ENCODE peak calls at places on chromosomes 11 and 22, in six cellular contexts. X is H1, B is H9, H is mesenchymal stem cell, E is neuronal stem cell, Y is trophoblast cell. U is an unnamed sample.

GRCh38 chr11:131025020-131025419 is 108.7 kb upstream of the SNX19 start:
- DNase-seq in E (peak), Y (peak), X (no peak), H (peak), B (peak), U (peak)

GRCh38 chr22:19085233-19086043 is 36.8 kb downstream of the DGCR2 start:
- DNase-seq in X (no peak), B (no peak), H (peak), Y (peak), E (no peak), U (peak)

GRCh38 chr22:24453853-24454252 is 26.5 kb downstream of the ADORA2A start:
- DNase-seq in Y (no peak), E (no peak), X (no peak), H (no peak), B (no peak), U (no peak)

GRCh38 chr11:73335204-73335923 is 27.3 kb downstream of the ARHGEF17 start:
- DNase-seq in E (peak), X (peak), H (peak), B (peak), Y (peak), U (peak)

GRCh38 chr22:27752141-27752540 is 49.4 kb downstream of the MN1 start:
- DNase-seq in B (no peak), H (no peak), Y (no peak), X (no peak), E (no peak), U (no peak)

GRCh38 chr22:46521994-46522393 is 15.4 kb downstream of the CELSR1 start:
- DNase-seq in B (no peak), E (no peak), Y (no peak), H (no peak), X (no peak), U (no peak)

GRCh38 chr22:33648478-33648877 is 271.8 kb downstream of the LARGE1 start:
- DNase-seq in E (no peak), Y (no peak), X (no peak), H (no peak), B (no peak), U (no peak)

GRCh38 chr11:72736452-72737069 is 15.6 kb downstream of the ARAP1 start:
- DNase-seq in H (peak), X (no peak), Y (peak), B (no peak), E (no peak), U (peak)

GRCh38 chr11:128828350-128828749 is 38.7 kb downstream of the KCNJ1 start:
- DNase-seq in H (no peak), Y (no peak), B (no peak), E (no peak), X (no peak), U (peak)

GRCh38 chr22:49587987-49588386 is 239.7 kb downstream of the BRD1 start:
- DNase-seq in X (no peak), B (no peak), H (no peak), Y (no peak), E (no peak), U (no peak)

GRCh38 chr11:47946682-47947575 is 33.4 kb upstream of the PTPRJ start:
- DNase-seq in E (no peak), B (peak), Y (peak), X (no peak), H (peak), U (peak)

GRCh38 chr11:75497788-75498404 is 27.8 kb downstream of the GDPD5 start:
- DNase-seq in Y (peak), E (no peak), H (no peak), B (no peak), X (no peak), U (no peak)

GRCh38 chr11:61838921-61839320 is 10.8 kb downstream of the FADS2 start:
- DNase-seq in Y (no peak), X (no peak), H (no peak), E (no peak), B (no peak), U (no peak)
- H3K14ac ChIP-seq in Y (no peak), X (no peak), H (no peak), E (no peak), B (no peak), U (no peak)

GRCh38 chr11:14213006-14213405 is 146.0 kb downstream of the RRAS2 start:
- DNase-seq in Y (no peak), E (no peak), B (no peak), X (no peak), H (no peak), U (no peak)
- H3K14ac ChIP-seq in Y (no peak), E (no peak), B (no peak), X (no peak), H (no peak), U (no peak)

DNA sequence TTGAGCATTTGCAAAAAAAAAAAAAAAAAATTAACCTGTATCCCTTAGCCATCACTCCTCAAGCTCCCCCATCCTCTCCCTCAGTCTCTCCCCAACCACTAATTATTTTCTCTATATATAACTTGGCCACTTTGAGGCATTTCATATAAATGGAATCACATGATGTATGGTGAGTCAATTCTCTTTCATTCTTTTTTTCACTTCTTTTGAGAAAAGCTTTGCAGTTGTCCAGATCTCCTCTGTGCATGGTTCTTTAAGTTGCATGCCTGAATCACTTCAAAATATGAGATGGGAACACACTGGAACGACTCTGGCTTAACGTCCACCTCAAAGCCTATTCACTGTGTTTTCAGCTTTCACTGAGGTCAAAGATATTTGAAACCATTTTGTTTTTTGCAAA is 40.7 kb downstream of the SHANK2 start:
- DNase-seq in Y (no peak), E (no peak), X (no peak), B (no peak), H (no peak), U (no peak)
- H3K14ac ChIP-seq in Y (no peak), E (no peak), X (no peak), B (no peak), H (no peak), U (no peak)

DNA sequence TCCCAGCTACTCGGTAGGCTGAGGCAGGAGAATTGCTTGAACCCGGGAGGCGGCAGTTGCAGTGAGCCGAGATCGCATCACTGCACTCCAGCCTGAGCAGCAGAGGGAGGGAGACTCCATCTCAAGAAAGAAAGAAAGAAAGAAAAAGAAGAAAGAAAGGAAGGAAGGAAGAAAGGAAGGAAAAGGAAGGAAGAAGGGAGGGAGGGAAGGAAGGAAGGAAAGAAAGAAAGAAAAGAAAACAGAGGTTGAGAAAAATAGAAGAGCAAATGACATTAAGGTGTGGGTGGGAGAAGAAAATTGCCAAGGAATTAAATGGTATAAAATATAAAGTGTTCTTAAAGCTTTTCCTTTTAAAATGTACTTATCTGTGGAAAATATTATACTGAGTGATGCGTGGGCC is 49.9 kb downstream of the AHNAK start:
- DNase-seq in E (no peak), Y (no peak), H (no peak), X (no peak), B (no peak), U (no peak)
- H3K14ac ChIP-seq in E (no peak), Y (no peak), H (no peak), X (no peak), B (no peak), U (peak)

U was measured in IMR-90.